ENCODE peak calls at places on chromosomes 1 and 21, in eight cellular contexts. V is stimulated activated CD4-positive, alpha-beta T cell treated with anti-CD3 and anti-CD28 coated beads, TNF-alpha, amount 100 ng/mL, for 1 hour; B is WTC11; E is foreskin fibroblast; R is NCI-H1105; A is uterus; F is SK-MEL-5; Y is kidney epithelial cell. N is an unnamed sample.

GRCh38 chr1:228245111-228245510 is 37.3 kb downstream of the OBSCN start:
- DNase-seq in B (no peak), E (no peak), V (no peak), Y (no peak), R (no peak), A (no peak), F (no peak), N (no peak)

GRCh38 chr1:202711949-202712635 is 1.8 kb upstream of the SYT2 start:
- DNase-seq in E (no peak), A (no peak), V (no peak), F (no peak), Y (no peak), R (no peak), B (no peak), N (no peak)

GRCh38 chr1:145898756-145899155 is 11.1 kb downstream of the ITGA10 start:
- DNase-seq in A (no peak), B (no peak), V (no peak), Y (no peak), R (no peak), F (no peak), E (no peak), N (no peak)

GRCh38 chr21:38263493-38263892 is 6.7 kb downstream of the KCNJ15 start:
- DNase-seq in A (no peak), V (no peak), E (peak), B (no peak), F (no peak), R (no peak), Y (no peak), N (peak)

GRCh38 chr1:78279051-78279450 is 211.7 kb upstream of the PTGFR start:
- DNase-seq in B (no peak), A (no peak), V (no peak), E (peak), R (no peak), Y (peak), F (peak), N (peak)

GRCh38 chr1:5423109-5423508 is 569.1 kb downstream of the NPHP4 start:
- DNase-seq in F (no peak), A (no peak), E (no peak), R (peak), V (peak), B (no peak), Y (no peak), N (no peak)

GRCh38 chr1:110339427-110340206 is 440 bp downstream of the RBM15 start:
- DNase-seq in B (peak), F (peak), E (peak), Y (no peak), A (no peak), R (peak), V (peak), N (peak)

GRCh38 chr1:226466301-226466700 is 58.4 kb upstream of the PARP1 start:
- DNase-seq in Y (no peak), F (peak), V (no peak), E (no peak), R (no peak), A (no peak), B (no peak), N (no peak)

GRCh38 chr1:88462481-88463261 is 221.4 kb upstream of the PKN2 start:
- DNase-seq in B (peak), F (no peak), A (no peak), R (peak), E (peak), V (no peak), Y (peak), N (peak)

GRCh38 chr1:2935184-2935583 is 86.1 kb upstream of the ACTRT2 start:
- DNase-seq in V (no peak), E (no peak), Y (no peak), F (no peak), R (no peak), A (no peak), B (no peak), N (no peak)

GRCh38 chr21:44618909-44619308 is 7.0 kb downstream of the KRTAP10-8 start:
- DNase-seq in R (no peak), F (no peak), E (no peak), B (no peak), A (no peak), V (peak), Y (no peak), N (no peak)

GRCh38 chr1:26999440-26999987 is 6.0 kb downstream of the TRNP1 start:
- DNase-seq in E (peak), F (peak), R (no peak), B (peak), Y (no peak), V (no peak), A (peak), N (peak)

GRCh38 chr1:42937836-42938595 is 20.7 kb downstream of the SLC2A1 start:
- DNase-seq in R (no peak), B (no peak), F (no peak), A (no peak), Y (no peak), E (no peak), V (no peak), N (no peak)

GRCh38 chr1:226737819-226738420 is 1.2 kb downstream of the ITPKB start:
- DNase-seq in V (peak), E (peak), A (peak), B (peak), F (no peak), R (no peak), Y (no peak), N (no peak)

GRCh38 chr1:228006034-228006792 is 585 bp upstream of the WNT3A start:
- DNase-seq in F (no peak), Y (no peak), E (no peak), R (no peak), V (no peak), A (peak), B (peak), N (peak)

GRCh38 chr1:39691383-39692151 is at the start of gene HPCAL4:
- DNase-seq in V (peak), B (peak), F (peak), Y (peak), R (peak), A (peak), E (peak), N (peak)

GRCh38 chr21:31372176-31372765 is 28.2 kb upstream of the TIAM1 start:
- DNase-seq in F (no peak), E (no peak), B (no peak), V (no peak), R (no peak), Y (no peak), A (no peak), N (no peak)

GRCh38 chr1:230823835-230824485 is 44.4 kb downstream of the C1orf198 start:
- DNase-seq in V (no peak), B (no peak), F (no peak), A (no peak), R (no peak), Y (no peak), E (no peak), N (no peak)

GRCh38 chr1:93629101-93630059 is 52.3 kb downstream of the BCAR3 start:
- DNase-seq in E (peak), F (peak), Y (no peak), A (peak), R (peak), B (no peak), V (peak), N (peak)

GRCh38 chr1:33317354-33317753 is 3.5 kb downstream of the A3GALT2 start:
- DNase-seq in F (no peak), A (no peak), Y (no peak), R (no peak), V (no peak), B (no peak), E (no peak), N (peak)

GRCh38 chr1:96384611-96385010 is 337.0 kb upstream of the PTBP2 start:
- DNase-seq in E (no peak), F (no peak), R (no peak), V (no peak), Y (no peak), A (no peak), B (no peak), N (no peak)

N was measured in AG08395.